ENCODE peak calls at places on chromosomes 1 and 21, in seven cellular contexts. One of them, this sample, is unnamed. For H3K36me3, the result is how much of the 10 kb centered on the place peaks cover.

GRCh38 chr1:38929476-38929875 is 12.2 kb downstream of the RHBDL2 start:
- DNase-seq in stomach: no peak
- DNase-seq in H1: no peak
- DNase-seq in tibial artery: no peak
- DNase-seq in CD8-positive, alpha-beta memory T cell: no peak
- DNase-seq in uterus: no peak
- DNase-seq in brain microvascular endothelial cell: no peak
- DNase-seq in this sample: no peak

GRCh38 chr1:62746086-62746808 is 37.7 kb upstream of the ATG4C start:
- DNase-seq in tibial artery: no peak
- DNase-seq in CD8-positive, alpha-beta memory T cell: no peak
- DNase-seq in uterus: no peak
- DNase-seq in H1: no peak
- DNase-seq in brain microvascular endothelial cell: peak
- DNase-seq in stomach: no peak
- DNase-seq in this sample: no peak

GRCh38 chr21:36647279-36648093 is 51.4 kb upstream of the SIM2 start:
- DNase-seq in H1: no peak
- DNase-seq in brain microvascular endothelial cell: peak
- DNase-seq in tibial artery: no peak
- DNase-seq in uterus: no peak
- DNase-seq in stomach: peak
- DNase-seq in CD8-positive, alpha-beta memory T cell: no peak
- DNase-seq in this sample: peak

GRCh38 chr1:180248731-180249681 is 18.9 kb downstream of the LHX4 start:
- DNase-seq in H1: no peak
- DNase-seq in stomach: no peak
- DNase-seq in tibial artery: no peak
- DNase-seq in uterus: no peak
- DNase-seq in CD8-positive, alpha-beta memory T cell: no peak
- DNase-seq in brain microvascular endothelial cell: no peak
- DNase-seq in this sample: no peak

GRCh38 chr1:240501115-240501514 is 110.8 kb downstream of the GREM2 start:
- DNase-seq in uterus: no peak
- DNase-seq in CD8-positive, alpha-beta memory T cell: no peak
- DNase-seq in brain microvascular endothelial cell: no peak
- DNase-seq in tibial artery: no peak
- DNase-seq in stomach: no peak
- DNase-seq in H1: no peak
- DNase-seq in this sample: no peak

GRCh38 chr1:26530898-26531598 is 1.5 kb downstream of the RPS6KA1 start:
- DNase-seq in H1: peak
- DNase-seq in uterus: no peak
- DNase-seq in stomach: peak
- DNase-seq in tibial artery: no peak
- DNase-seq in CD8-positive, alpha-beta memory T cell: no peak
- DNase-seq in brain microvascular endothelial cell: no peak
- DNase-seq in this sample: no peak

GRCh38 chr1:227170361-227171166 is 147.7 kb downstream of the CDC42BPA start:
- DNase-seq in CD8-positive, alpha-beta memory T cell: no peak
- DNase-seq in tibial artery: no peak
- DNase-seq in stomach: no peak
- DNase-seq in H1: no peak
- DNase-seq in brain microvascular endothelial cell: no peak
- DNase-seq in uterus: no peak
- DNase-seq in this sample: no peak

GRCh38 chr1:201783572-201783971 is 45.4 kb upstream of the IPO9 start:
- DNase-seq in CD8-positive, alpha-beta memory T cell: no peak
- DNase-seq in H1: no peak
- DNase-seq in uterus: no peak
- DNase-seq in stomach: no peak
- DNase-seq in brain microvascular endothelial cell: no peak
- DNase-seq in tibial artery: no peak
- DNase-seq in this sample: no peak

GRCh38 chr21:45381865-45382697 is 22.9 kb upstream of the COL18A1 start:
- DNase-seq in CD8-positive, alpha-beta memory T cell: no peak
- DNase-seq in brain microvascular endothelial cell: no peak
- DNase-seq in tibial artery: peak
- DNase-seq in stomach: no peak
- DNase-seq in H1: no peak
- DNase-seq in uterus: peak
- DNase-seq in this sample: no peak

GRCh38 chr1:24745711-24746582 is 700 bp downstream of the CLIC4 start:
- DNase-seq in brain microvascular endothelial cell: no peak
- DNase-seq in CD8-positive, alpha-beta memory T cell: no peak
- DNase-seq in H1: no peak
- DNase-seq in tibial artery: peak
- DNase-seq in stomach: peak
- DNase-seq in uterus: peak
- DNase-seq in this sample: no peak

GRCh38 chr21:29185172-29185571 is 54.7 kb downstream of the MAP3K7CL start:
- DNase-seq in tibial artery: no peak
- DNase-seq in uterus: no peak
- DNase-seq in stomach: no peak
- DNase-seq in CD8-positive, alpha-beta memory T cell: no peak
- DNase-seq in brain microvascular endothelial cell: no peak
- DNase-seq in H1: no peak
- DNase-seq in this sample: no peak

GRCh38 chr1:53413175-53414001 is 45.8 kb upstream of the DMRTB1 start:
- DNase-seq in brain microvascular endothelial cell: peak
- DNase-seq in uterus: no peak
- DNase-seq in CD8-positive, alpha-beta memory T cell: peak
- DNase-seq in tibial artery: no peak
- DNase-seq in H1: no peak
- DNase-seq in stomach: no peak
- DNase-seq in this sample: no peak

GRCh38 chr1:244347942-244348341 is 103.8 kb downstream of the ADSS2 start:
- DNase-seq in stomach: no peak
- DNase-seq in H1: no peak
- DNase-seq in uterus: no peak
- DNase-seq in tibial artery: no peak
- DNase-seq in CD8-positive, alpha-beta memory T cell: no peak
- DNase-seq in brain microvascular endothelial cell: no peak
- DNase-seq in this sample: no peak

GRCh38 chr1:230321741-230322420 is 104.3 kb downstream of the PGBD5 start:
- DNase-seq in stomach: no peak
- DNase-seq in brain microvascular endothelial cell: no peak
- DNase-seq in tibial artery: no peak
- DNase-seq in CD8-positive, alpha-beta memory T cell: no peak
- DNase-seq in H1: no peak
- DNase-seq in uterus: no peak
- DNase-seq in this sample: no peak

GRCh38 chr1:175129997-175130648 is 62.5 kb downstream of the KIAA0040 start:
- DNase-seq in H1: peak
- DNase-seq in tibial artery: no peak
- DNase-seq in brain microvascular endothelial cell: peak
- DNase-seq in CD8-positive, alpha-beta memory T cell: no peak
- DNase-seq in uterus: no peak
- DNase-seq in stomach: no peak
- DNase-seq in this sample: peak

GRCh38 chr1:202085682-202086373 is 36.9 kb upstream of the GPR37L1 start:
- DNase-seq in stomach: peak
- DNase-seq in tibial artery: peak
- DNase-seq in uterus: no peak
- DNase-seq in H1: no peak
- DNase-seq in CD8-positive, alpha-beta memory T cell: no peak
- DNase-seq in brain microvascular endothelial cell: no peak
- DNase-seq in this sample: no peak

GRCh38 chr1:75131593-75132420 is 2.4 kb upstream of the LHX8 start:
- DNase-seq in tibial artery: no peak
- DNase-seq in CD8-positive, alpha-beta memory T cell: no peak
- DNase-seq in H1: no peak
- DNase-seq in stomach: no peak
- DNase-seq in uterus: no peak
- DNase-seq in brain microvascular endothelial cell: no peak
- DNase-seq in this sample: no peak

GRCh38 chr1:27504588-27505419 is 14.8 kb upstream of the WASF2 start:
- DNase-seq in brain microvascular endothelial cell: no peak
- DNase-seq in tibial artery: peak
- DNase-seq in H1: no peak
- DNase-seq in uterus: peak
- DNase-seq in CD8-positive, alpha-beta memory T cell: no peak
- DNase-seq in stomach: peak
- DNase-seq in this sample: no peak

GRCh38 chr1:116019653-116020253 is 43.4 kb downstream of the SLC22A15 start:
- DNase-seq in H1: no peak
- DNase-seq in tibial artery: no peak
- DNase-seq in brain microvascular endothelial cell: no peak
- DNase-seq in CD8-positive, alpha-beta memory T cell: no peak
- DNase-seq in stomach: no peak
- DNase-seq in uterus: no peak
- DNase-seq in this sample: no peak

GRCh38 chr1:77631302-77631701 is 51.2 kb downstream of the ZZZ3 start:
- DNase-seq in CD8-positive, alpha-beta memory T cell: no peak
- DNase-seq in stomach: no peak
- DNase-seq in H1: no peak
- DNase-seq in uterus: no peak
- DNase-seq in tibial artery: no peak
- DNase-seq in brain microvascular endothelial cell: no peak
- DNase-seq in this sample: no peak
- H3K36me3 ChIP-seq in CD8-positive, alpha-beta memory T cell: under half
- H3K36me3 ChIP-seq in stomach: half or more
- H3K36me3 ChIP-seq in H1: under half
- H3K36me3 ChIP-seq in uterus: under half
- H3K36me3 ChIP-seq in tibial artery: under half
- H3K36me3 ChIP-seq in brain microvascular endothelial cell: under half
- H3K36me3 ChIP-seq in this sample: under half

DNA sequence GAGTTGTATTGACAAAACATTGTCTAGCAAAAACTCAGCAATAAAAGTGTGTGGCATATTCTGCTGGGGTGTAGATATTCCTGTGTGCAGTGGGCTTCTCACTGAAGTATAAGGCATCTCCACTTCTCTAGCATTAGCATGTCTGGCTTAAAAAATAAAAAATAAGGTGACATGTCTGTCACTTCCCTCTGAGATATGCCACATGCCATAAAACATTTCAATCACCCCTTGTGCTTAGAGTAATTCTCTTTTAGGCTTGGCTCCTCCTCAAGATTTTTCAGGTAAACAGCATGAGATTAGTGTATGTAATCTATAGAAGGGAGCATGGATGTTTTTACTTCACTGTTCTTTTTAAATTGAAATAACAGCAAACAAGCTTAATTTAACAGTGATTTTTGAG is 194.4 kb upstream of the SNX7 start:
- DNase-seq in stomach: no peak
- DNase-seq in uterus: no peak
- DNase-seq in H1: no peak
- DNase-seq in CD8-positive, alpha-beta memory T cell: no peak
- DNase-seq in brain microvascular endothelial cell: no peak
- DNase-seq in tibial artery: no peak
- DNase-seq in this sample: no peak
- H3K27ac ChIP-seq in stomach: no peak
- H3K27ac ChIP-seq in uterus: no peak
- H3K27ac ChIP-seq in H1: no peak
- H3K27ac ChIP-seq in CD8-positive, alpha-beta memory T cell: no peak
- H3K27ac ChIP-seq in brain microvascular endothelial cell: no peak
- H3K27ac ChIP-seq in tibial artery: no peak
- H3K27ac ChIP-seq in this sample: no peak

GRCh38 chr1:154276797-154277196 is 4.4 kb downstream of the HAX1 start:
- DNase-seq in stomach: no peak
- DNase-seq in tibial artery: no peak
- DNase-seq in H1: no peak
- DNase-seq in uterus: no peak
- DNase-seq in brain microvascular endothelial cell: no peak
- DNase-seq in CD8-positive, alpha-beta memory T cell: no peak
- DNase-seq in this sample: no peak

GRCh38 chr1:154270833-154271232 is 1.6 kb upstream of the HAX1 start:
- DNase-seq in brain microvascular endothelial cell: no peak
- DNase-seq in uterus: no peak
- DNase-seq in H1: no peak
- DNase-seq in tibial artery: no peak
- DNase-seq in stomach: no peak
- DNase-seq in CD8-positive, alpha-beta memory T cell: no peak
- DNase-seq in this sample: no peak

GRCh38 chr1:154272999-154273563 is 652 bp downstream of the HAX1 start:
- DNase-seq in brain microvascular endothelial cell: no peak
- DNase-seq in uterus: no peak
- DNase-seq in tibial artery: no peak
- DNase-seq in CD8-positive, alpha-beta memory T cell: no peak
- DNase-seq in stomach: no peak
- DNase-seq in H1: no peak
- DNase-seq in this sample: no peak

DNA sequence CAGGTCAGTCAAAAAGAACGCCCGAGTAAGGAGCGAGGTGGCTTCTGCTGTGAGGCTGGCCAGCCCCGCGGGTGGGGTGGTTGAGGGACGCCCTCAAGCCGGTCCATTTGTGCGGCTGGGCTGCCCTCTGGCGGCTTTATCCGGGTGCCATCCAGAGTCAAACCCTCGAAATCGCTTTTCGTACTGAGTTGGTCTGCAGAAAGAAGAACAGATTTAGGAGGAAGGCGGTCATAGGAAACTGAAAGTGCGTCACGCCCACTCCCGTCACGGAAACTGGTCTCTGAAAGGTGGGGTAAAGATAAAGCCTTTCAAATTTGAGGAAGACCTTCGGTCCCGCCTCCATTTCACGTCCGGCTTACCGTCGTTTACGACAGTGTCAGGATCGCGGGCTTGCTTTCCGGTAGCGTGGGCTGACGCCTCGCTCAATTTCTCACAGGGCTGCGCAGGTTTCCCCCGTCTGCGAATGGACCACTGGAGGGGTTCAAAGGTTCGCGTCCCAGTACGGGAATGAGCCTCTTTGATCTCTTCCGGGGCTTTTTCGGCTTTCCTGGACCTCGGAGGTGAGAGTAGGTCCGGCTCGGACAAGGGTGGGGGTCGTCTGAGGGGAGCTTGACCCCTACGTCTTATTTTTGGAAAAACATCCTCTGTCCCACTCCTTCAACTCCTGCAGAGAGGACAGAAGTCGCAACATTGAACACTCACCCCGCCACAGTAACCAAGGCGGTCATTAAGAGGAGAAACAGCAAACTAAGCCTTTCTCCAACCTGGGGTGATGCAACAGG is at the start of gene HAX1:
- DNase-seq in uterus: peak
- DNase-seq in H1: peak
- DNase-seq in brain microvascular endothelial cell: peak
- DNase-seq in CD8-positive, alpha-beta memory T cell: peak
- DNase-seq in tibial artery: peak
- DNase-seq in stomach: peak
- DNase-seq in this sample: peak
- H3K36me3 ChIP-seq in uterus: under half
- H3K36me3 ChIP-seq in H1: under half
- H3K36me3 ChIP-seq in brain microvascular endothelial cell: under half
- H3K36me3 ChIP-seq in CD8-positive, alpha-beta memory T cell: under half
- H3K36me3 ChIP-seq in tibial artery: under half
- H3K36me3 ChIP-seq in stomach: half or more
- H3K36me3 ChIP-seq in this sample: under half

GRCh38 chr1:48775817-48776399 is 783 bp downstream of the BEND5 start:
- DNase-seq in stomach: no peak
- DNase-seq in uterus: no peak
- DNase-seq in tibial artery: no peak
- DNase-seq in CD8-positive, alpha-beta memory T cell: no peak
- DNase-seq in brain microvascular endothelial cell: no peak
- DNase-seq in H1: no peak
- DNase-seq in this sample: no peak
- H3K27ac ChIP-seq in stomach: peak
- H3K27ac ChIP-seq in uterus: peak
- H3K27ac ChIP-seq in tibial artery: peak
- H3K27ac ChIP-seq in CD8-positive, alpha-beta memory T cell: no peak
- H3K27ac ChIP-seq in brain microvascular endothelial cell: no peak
- H3K27ac ChIP-seq in H1: no peak
- H3K27ac ChIP-seq in this sample: no peak